ENCODE peak calls at places on chromosomes 3 and 15, in eight cellular contexts. One of them, this sample, is unnamed.

GRCh38 chr15:86235667-86236066 is 156.0 kb downstream of the AGBL1 start:
- DNase-seq in NB4: no peak
- DNase-seq in heart left ventricle: no peak
- DNase-seq in endothelial cell of umbilical vein: no peak
- DNase-seq in lower leg skin: no peak
- DNase-seq in K562: no peak
- DNase-seq in adrenal gland: no peak
- DNase-seq in prostate gland: no peak
- DNase-seq in this sample: no peak

GRCh38 chr3:157913052-157913451 is 193.2 kb downstream of the SHOX2 start:
- DNase-seq in heart left ventricle: no peak
- DNase-seq in prostate gland: no peak
- DNase-seq in NB4: no peak
- DNase-seq in adrenal gland: no peak
- DNase-seq in endothelial cell of umbilical vein: no peak
- DNase-seq in lower leg skin: no peak
- DNase-seq in K562: no peak
- DNase-seq in this sample: no peak

GRCh38 chr3:14540209-14540575 is at the start of gene GRIP2:
- DNase-seq in lower leg skin: no peak
- DNase-seq in heart left ventricle: no peak
- DNase-seq in endothelial cell of umbilical vein: no peak
- DNase-seq in K562: no peak
- DNase-seq in adrenal gland: no peak
- DNase-seq in NB4: no peak
- DNase-seq in prostate gland: no peak
- DNase-seq in this sample: no peak

GRCh38 chr3:153313307-153313945 is 151.4 kb downstream of the RAP2B start:
- DNase-seq in heart left ventricle: no peak
- DNase-seq in K562: no peak
- DNase-seq in prostate gland: no peak
- DNase-seq in endothelial cell of umbilical vein: no peak
- DNase-seq in adrenal gland: no peak
- DNase-seq in lower leg skin: no peak
- DNase-seq in NB4: no peak
- DNase-seq in this sample: no peak

GRCh38 chr3:129688310-129688895 is 81.9 kb upstream of the PLXND1 start:
- DNase-seq in NB4: no peak
- DNase-seq in adrenal gland: peak; percentile 70
- DNase-seq in endothelial cell of umbilical vein: peak; percentile 36
- DNase-seq in K562: no peak
- DNase-seq in heart left ventricle: peak; percentile 83
- DNase-seq in lower leg skin: peak; percentile 89
- DNase-seq in prostate gland: peak; percentile 80
- DNase-seq in this sample: peak; percentile 13

GRCh38 chr15:63911160-63911559 is 77.4 kb upstream of the HERC1 start:
- DNase-seq in NB4: no peak
- DNase-seq in lower leg skin: no peak
- DNase-seq in heart left ventricle: no peak
- DNase-seq in prostate gland: no peak
- DNase-seq in endothelial cell of umbilical vein: no peak
- DNase-seq in adrenal gland: no peak
- DNase-seq in K562: no peak
- DNase-seq in this sample: no peak

GRCh38 chr3:50326182-50326541 is 1.9 kb downstream of the TUSC2 start:
- DNase-seq in prostate gland: no peak
- DNase-seq in K562: no peak
- DNase-seq in endothelial cell of umbilical vein: no peak
- DNase-seq in adrenal gland: no peak
- DNase-seq in NB4: no peak
- DNase-seq in lower leg skin: no peak
- DNase-seq in heart left ventricle: no peak
- DNase-seq in this sample: no peak

GRCh38 chr15:54810031-54810430 is 386.7 kb downstream of the RSL24D1 start:
- DNase-seq in NB4: no peak
- DNase-seq in heart left ventricle: no peak
- DNase-seq in prostate gland: no peak
- DNase-seq in endothelial cell of umbilical vein: no peak
- DNase-seq in lower leg skin: no peak
- DNase-seq in K562: no peak
- DNase-seq in adrenal gland: no peak
- DNase-seq in this sample: no peak

GRCh38 chr3:16480861-16481569 is 32.5 kb downstream of the RFTN1 start:
- DNase-seq in NB4: no peak
- DNase-seq in prostate gland: no peak
- DNase-seq in adrenal gland: no peak
- DNase-seq in endothelial cell of umbilical vein: peak; percentile 87
- DNase-seq in heart left ventricle: no peak
- DNase-seq in lower leg skin: no peak
- DNase-seq in K562: no peak
- DNase-seq in this sample: no peak

GRCh38 chr3:143119974-143120715 is 574 bp downstream of the CHST2 start:
- DNase-seq in NB4: peak; percentile 61
- DNase-seq in prostate gland: no peak
- DNase-seq in K562: peak; percentile 55
- DNase-seq in endothelial cell of umbilical vein: peak; percentile 19
- DNase-seq in adrenal gland: no peak
- DNase-seq in lower leg skin: no peak
- DNase-seq in heart left ventricle: peak; percentile 77
- DNase-seq in this sample: peak; percentile 36

GRCh38 chr15:93121994-93122910 is 33.2 kb upstream of the RGMA start:
- DNase-seq in NB4: no peak
- DNase-seq in adrenal gland: no peak
- DNase-seq in prostate gland: no peak
- DNase-seq in heart left ventricle: no peak
- DNase-seq in lower leg skin: no peak
- DNase-seq in endothelial cell of umbilical vein: no peak
- DNase-seq in K562: no peak
- DNase-seq in this sample: no peak

GRCh38 chr15:67622110-67622509 is 79.6 kb downstream of the MAP2K5 start:
- DNase-seq in prostate gland: no peak
- DNase-seq in heart left ventricle: no peak
- DNase-seq in lower leg skin: no peak
- DNase-seq in K562: no peak
- DNase-seq in endothelial cell of umbilical vein: no peak
- DNase-seq in adrenal gland: no peak
- DNase-seq in NB4: no peak
- DNase-seq in this sample: no peak

GRCh38 chr3:127551971-127552370 is 38.6 kb downstream of the TPRA1 start:
- DNase-seq in lower leg skin: no peak
- DNase-seq in NB4: no peak
- DNase-seq in K562: no peak
- DNase-seq in heart left ventricle: no peak
- DNase-seq in endothelial cell of umbilical vein: no peak
- DNase-seq in adrenal gland: no peak
- DNase-seq in prostate gland: no peak
- DNase-seq in this sample: no peak

GRCh38 chr3:185982632-185983031 is 44.8 kb upstream of the TRA2B start:
- DNase-seq in NB4: no peak
- DNase-seq in lower leg skin: peak; percentile 28
- DNase-seq in heart left ventricle: no peak
- DNase-seq in adrenal gland: no peak
- DNase-seq in prostate gland: no peak
- DNase-seq in endothelial cell of umbilical vein: no peak
- DNase-seq in K562: no peak
- DNase-seq in this sample: no peak

GRCh38 chr3:79843180-79843579 is 75.4 kb upstream of the ROBO1 start:
- DNase-seq in heart left ventricle: no peak
- DNase-seq in endothelial cell of umbilical vein: peak; percentile 92
- DNase-seq in NB4: no peak
- DNase-seq in lower leg skin: no peak
- DNase-seq in prostate gland: no peak
- DNase-seq in adrenal gland: no peak
- DNase-seq in K562: no peak
- DNase-seq in this sample: no peak

GRCh38 chr3:62265528-62265927 is 107.8 kb downstream of the FEZF2 start:
- DNase-seq in NB4: no peak
- DNase-seq in prostate gland: no peak
- DNase-seq in endothelial cell of umbilical vein: no peak
- DNase-seq in lower leg skin: no peak
- DNase-seq in heart left ventricle: no peak
- DNase-seq in adrenal gland: no peak
- DNase-seq in K562: no peak
- DNase-seq in this sample: no peak

GRCh38 chr3:62259924-62260323 is 113.4 kb downstream of the FEZF2 start:
- DNase-seq in lower leg skin: no peak
- DNase-seq in NB4: no peak
- DNase-seq in adrenal gland: no peak
- DNase-seq in prostate gland: no peak
- DNase-seq in K562: no peak
- DNase-seq in heart left ventricle: no peak
- DNase-seq in endothelial cell of umbilical vein: no peak
- DNase-seq in this sample: no peak

GRCh38 chr3:62261121-62261520 is 112.2 kb downstream of the FEZF2 start:
- DNase-seq in lower leg skin: no peak
- DNase-seq in K562: no peak
- DNase-seq in heart left ventricle: no peak
- DNase-seq in endothelial cell of umbilical vein: no peak
- DNase-seq in NB4: no peak
- DNase-seq in adrenal gland: no peak
- DNase-seq in prostate gland: peak; percentile 19
- DNase-seq in this sample: no peak

GRCh38 chr3:62260655-62261054 is 112.7 kb downstream of the FEZF2 start:
- DNase-seq in lower leg skin: no peak
- DNase-seq in heart left ventricle: no peak
- DNase-seq in endothelial cell of umbilical vein: no peak
- DNase-seq in adrenal gland: no peak
- DNase-seq in NB4: no peak
- DNase-seq in K562: no peak
- DNase-seq in prostate gland: no peak
- DNase-seq in this sample: no peak

GRCh38 chr3:62261800-62262199 is 111.5 kb downstream of the FEZF2 start:
- DNase-seq in endothelial cell of umbilical vein: no peak
- DNase-seq in prostate gland: no peak
- DNase-seq in K562: no peak
- DNase-seq in heart left ventricle: no peak
- DNase-seq in lower leg skin: no peak
- DNase-seq in NB4: no peak
- DNase-seq in adrenal gland: no peak
- DNase-seq in this sample: no peak
- TF ChIP-seq POLR2A in endothelial cell of umbilical vein: no peak
- TF ChIP-seq POLR2A in prostate gland: no peak
- TF ChIP-seq POLR2A in K562: no peak
- TF ChIP-seq POLR2A in heart left ventricle: no peak
- TF ChIP-seq POLR2A in lower leg skin: no peak
- TF ChIP-seq POLR2A in NB4: no peak
- TF ChIP-seq POLR2A in adrenal gland: no peak
- TF ChIP-seq POLR2A in this sample: no peak

GRCh38 chr3:45993421-45994027 is 2.1 kb downstream of the FYCO1 start:
- DNase-seq in endothelial cell of umbilical vein: no peak
- DNase-seq in adrenal gland: no peak
- DNase-seq in lower leg skin: no peak
- DNase-seq in prostate gland: no peak
- DNase-seq in NB4: peak; percentile 27
- DNase-seq in K562: no peak
- DNase-seq in heart left ventricle: no peak
- DNase-seq in this sample: no peak

GRCh38 chr3:45994661-45995369 is 809 bp downstream of the FYCO1 start:
- DNase-seq in prostate gland: no peak
- DNase-seq in adrenal gland: peak; percentile 34
- DNase-seq in heart left ventricle: no peak
- DNase-seq in endothelial cell of umbilical vein: no peak
- DNase-seq in K562: peak; percentile 76
- DNase-seq in lower leg skin: no peak
- DNase-seq in NB4: peak; percentile 63
- DNase-seq in this sample: no peak

GRCh38 chr3:45997942-45998341 is 2.3 kb upstream of the FYCO1 start:
- DNase-seq in heart left ventricle: no peak
- DNase-seq in lower leg skin: no peak
- DNase-seq in K562: no peak
- DNase-seq in endothelial cell of umbilical vein: no peak
- DNase-seq in prostate gland: no peak
- DNase-seq in NB4: no peak
- DNase-seq in adrenal gland: no peak
- DNase-seq in this sample: no peak

GRCh38 chr3:45992820-45993219 is 2.8 kb downstream of the FYCO1 start:
- DNase-seq in prostate gland: no peak
- DNase-seq in heart left ventricle: no peak
- DNase-seq in NB4: peak; percentile 19
- DNase-seq in K562: no peak
- DNase-seq in endothelial cell of umbilical vein: no peak
- DNase-seq in lower leg skin: no peak
- DNase-seq in adrenal gland: no peak
- DNase-seq in this sample: no peak

DNA sequence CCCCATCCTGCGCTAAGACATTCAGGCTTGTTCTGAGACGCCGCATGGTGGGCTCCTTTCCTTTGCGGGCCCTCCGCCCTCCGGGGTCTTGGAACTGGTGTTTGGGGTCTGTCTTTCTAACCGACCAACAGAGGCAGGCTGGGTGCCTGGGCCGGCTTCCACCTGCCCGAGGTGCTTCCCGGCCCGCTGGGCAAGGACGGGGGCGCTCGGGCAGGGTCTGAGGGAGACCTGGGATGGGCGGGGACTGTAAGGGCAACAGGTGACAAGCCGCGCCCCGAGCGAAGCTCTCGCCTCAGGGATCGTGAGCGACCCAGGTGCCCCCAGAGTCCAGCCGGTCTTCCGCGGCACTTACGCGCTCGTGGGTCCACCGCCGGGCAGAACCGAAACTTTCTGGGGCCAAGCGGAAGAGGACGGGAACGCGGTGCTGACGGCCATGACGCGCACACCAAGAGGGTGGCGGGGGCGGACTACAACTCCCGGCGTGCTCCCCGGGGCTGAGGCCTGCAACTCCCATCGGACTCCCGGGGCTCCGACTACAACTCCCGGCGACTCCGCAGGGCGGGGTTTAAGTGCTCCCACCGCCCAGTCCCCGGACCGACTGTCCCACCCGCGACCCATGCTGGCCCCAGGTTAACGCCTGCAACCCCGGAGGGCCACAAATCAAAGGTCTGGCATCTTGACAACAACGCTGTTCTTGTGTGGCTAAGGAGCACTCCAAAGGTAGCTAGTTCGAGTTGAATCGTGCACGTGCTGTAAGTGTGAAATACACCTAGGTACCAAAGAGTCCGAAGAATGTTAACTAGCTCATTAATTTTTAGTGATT is at the start of gene FYCO1:
- DNase-seq in adrenal gland: peak; percentile 95
- DNase-seq in endothelial cell of umbilical vein: peak; percentile 88
- DNase-seq in lower leg skin: peak; percentile 99
- DNase-seq in K562: peak; percentile 98
- DNase-seq in heart left ventricle: peak; percentile 97
- DNase-seq in NB4: peak; percentile 94
- DNase-seq in prostate gland: peak; percentile 93
- DNase-seq in this sample: peak; percentile 98
- TF ChIP-seq POLR2A in adrenal gland: peak; percentile 82
- TF ChIP-seq POLR2A in endothelial cell of umbilical vein: peak; percentile 71
- TF ChIP-seq POLR2A in lower leg skin: no peak
- TF ChIP-seq POLR2A in K562: peak; percentile 88
- TF ChIP-seq POLR2A in heart left ventricle: peak; percentile 77
- TF ChIP-seq POLR2A in NB4: peak; percentile 76
- TF ChIP-seq POLR2A in prostate gland: peak; percentile 71
- TF ChIP-seq POLR2A in this sample: no peak

GRCh38 chr3:194133661-194134230 is 2.2 kb upstream of the HES1 start:
- DNase-seq in lower leg skin: peak; percentile 91
- DNase-seq in adrenal gland: peak; percentile 73
- DNase-seq in heart left ventricle: peak; percentile 84
- DNase-seq in endothelial cell of umbilical vein: peak; percentile 76
- DNase-seq in NB4: peak; percentile 79
- DNase-seq in prostate gland: peak; percentile 30
- DNase-seq in K562: peak; percentile 67
- DNase-seq in this sample: peak; percentile 61
- TF ChIP-seq POLR2A in lower leg skin: no peak
- TF ChIP-seq POLR2A in adrenal gland: peak; percentile 23
- TF ChIP-seq POLR2A in heart left ventricle: no peak
- TF ChIP-seq POLR2A in endothelial cell of umbilical vein: peak; percentile 44
- TF ChIP-seq POLR2A in NB4: no peak
- TF ChIP-seq POLR2A in prostate gland: no peak
- TF ChIP-seq POLR2A in K562: peak; percentile 37
- TF ChIP-seq POLR2A in this sample: peak; percentile 19

GRCh38 chr3:22225161-22225560 is 474.2 kb upstream of the ZNF385D start:
- DNase-seq in K562: no peak
- DNase-seq in adrenal gland: no peak
- DNase-seq in NB4: no peak
- DNase-seq in lower leg skin: no peak
- DNase-seq in endothelial cell of umbilical vein: no peak
- DNase-seq in prostate gland: no peak
- DNase-seq in heart left ventricle: no peak
- DNase-seq in this sample: no peak
- TF ChIP-seq POLR2A in K562: no peak
- TF ChIP-seq POLR2A in adrenal gland: no peak
- TF ChIP-seq POLR2A in NB4: no peak
- TF ChIP-seq POLR2A in lower leg skin: no peak
- TF ChIP-seq POLR2A in endothelial cell of umbilical vein: no peak
- TF ChIP-seq POLR2A in prostate gland: no peak
- TF ChIP-seq POLR2A in heart left ventricle: no peak
- TF ChIP-seq POLR2A in this sample: no peak

This sample was measured in H54.